ENCODE peak calls at places on chromosomes 4 and X, in nine cellular contexts. One of them, this sample, is unnamed.

GRCh38 chr4:5720157-5720850 is 9.3 kb downstream of the EVC start:
- DNase-seq in kidney: no peak
- DNase-seq in HFF-Myc: no peak
- DNase-seq in endothelial cell: no peak
- DNase-seq in transverse colon: no peak
- DNase-seq in lung: no peak
- DNase-seq in heart left ventricle: no peak
- DNase-seq in AG09309: no peak
- DNase-seq in heart right ventricle: no peak
- DNase-seq in this sample: no peak

GRCh38 chr4:60344908-60345307 is 855.2 kb upstream of the ADGRL3 start:
- DNase-seq in transverse colon: no peak
- DNase-seq in AG09309: no peak
- DNase-seq in heart left ventricle: no peak
- DNase-seq in HFF-Myc: no peak
- DNase-seq in lung: no peak
- DNase-seq in heart right ventricle: peak; percentile 11
- DNase-seq in kidney: no peak
- DNase-seq in endothelial cell: no peak
- DNase-seq in this sample: no peak

GRCh38 chr4:139274790-139275189 is 5.2 kb downstream of the MGARP start:
- DNase-seq in endothelial cell: no peak
- DNase-seq in heart right ventricle: no peak
- DNase-seq in lung: no peak
- DNase-seq in HFF-Myc: no peak
- DNase-seq in transverse colon: no peak
- DNase-seq in heart left ventricle: no peak
- DNase-seq in AG09309: no peak
- DNase-seq in kidney: no peak
- DNase-seq in this sample: no peak

GRCh38 chrX:147602297-147602696 is 309.4 kb upstream of the FMR1 start:
- DNase-seq in heart left ventricle: no peak
- DNase-seq in kidney: no peak
- DNase-seq in lung: no peak
- DNase-seq in AG09309: no peak
- DNase-seq in transverse colon: no peak
- DNase-seq in HFF-Myc: no peak
- DNase-seq in heart right ventricle: no peak
- DNase-seq in endothelial cell: no peak
- DNase-seq in this sample: no peak

GRCh38 chrX:4253092-4253491 is 539.6 kb upstream of the PRKX start:
- DNase-seq in HFF-Myc: no peak
- DNase-seq in heart right ventricle: no peak
- DNase-seq in AG09309: no peak
- DNase-seq in heart left ventricle: no peak
- DNase-seq in endothelial cell: no peak
- DNase-seq in kidney: no peak
- DNase-seq in transverse colon: no peak
- DNase-seq in lung: no peak
- DNase-seq in this sample: no peak

GRCh38 chr4:169621754-169622481 is 1.5 kb downstream of the CLCN3 start:
- DNase-seq in heart right ventricle: no peak
- DNase-seq in HFF-Myc: no peak
- DNase-seq in transverse colon: no peak
- DNase-seq in heart left ventricle: no peak
- DNase-seq in endothelial cell: no peak
- DNase-seq in lung: no peak
- DNase-seq in kidney: no peak
- DNase-seq in AG09309: no peak
- DNase-seq in this sample: no peak

GRCh38 chrX:110008001-110008635 is 5.2 kb downstream of the TMEM164 start:
- DNase-seq in AG09309: no peak
- DNase-seq in lung: no peak
- DNase-seq in heart right ventricle: no peak
- DNase-seq in heart left ventricle: no peak
- DNase-seq in endothelial cell: no peak
- DNase-seq in transverse colon: no peak
- DNase-seq in kidney: no peak
- DNase-seq in HFF-Myc: no peak
- DNase-seq in this sample: no peak

GRCh38 chr4:182560358-182560757 is 317.2 kb downstream of the TENM3 start:
- DNase-seq in lung: no peak
- DNase-seq in HFF-Myc: no peak
- DNase-seq in kidney: no peak
- DNase-seq in transverse colon: no peak
- DNase-seq in AG09309: no peak
- DNase-seq in endothelial cell: no peak
- DNase-seq in heart left ventricle: no peak
- DNase-seq in heart right ventricle: no peak
- DNase-seq in this sample: no peak

GRCh38 chrX:82813671-82814078 is 694.4 kb upstream of the POU3F4 start:
- DNase-seq in HFF-Myc: no peak
- DNase-seq in heart right ventricle: no peak
- DNase-seq in lung: no peak
- DNase-seq in AG09309: no peak
- DNase-seq in endothelial cell: no peak
- DNase-seq in kidney: no peak
- DNase-seq in heart left ventricle: no peak
- DNase-seq in transverse colon: no peak
- DNase-seq in this sample: no peak

GRCh38 chr4:134216436-134216835 is 14.8 kb upstream of the PABPC4L start:
- DNase-seq in kidney: no peak
- DNase-seq in heart left ventricle: no peak
- DNase-seq in transverse colon: no peak
- DNase-seq in lung: no peak
- DNase-seq in heart right ventricle: no peak
- DNase-seq in HFF-Myc: no peak
- DNase-seq in endothelial cell: no peak
- DNase-seq in AG09309: peak; percentile 8
- DNase-seq in this sample: no peak

GRCh38 chrX:49106930-49107329 is 16.6 kb downstream of the GPKOW start:
- DNase-seq in transverse colon: no peak
- DNase-seq in lung: no peak
- DNase-seq in kidney: no peak
- DNase-seq in heart right ventricle: no peak
- DNase-seq in AG09309: peak; percentile 8
- DNase-seq in heart left ventricle: peak; percentile 41
- DNase-seq in HFF-Myc: no peak
- DNase-seq in endothelial cell: peak; percentile 7
- DNase-seq in this sample: peak; percentile 4

GRCh38 chr4:117623321-117623720 is 411.0 kb upstream of the NDST3 start:
- DNase-seq in endothelial cell: no peak
- DNase-seq in heart left ventricle: no peak
- DNase-seq in HFF-Myc: no peak
- DNase-seq in kidney: no peak
- DNase-seq in AG09309: no peak
- DNase-seq in lung: no peak
- DNase-seq in transverse colon: no peak
- DNase-seq in heart right ventricle: no peak
- DNase-seq in this sample: no peak

GRCh38 chr4:119490335-119490734 is 138.3 kb downstream of the PDE5A start:
- DNase-seq in AG09309: no peak
- DNase-seq in heart right ventricle: no peak
- DNase-seq in endothelial cell: peak; percentile 20
- DNase-seq in kidney: no peak
- DNase-seq in heart left ventricle: no peak
- DNase-seq in lung: no peak
- DNase-seq in HFF-Myc: no peak
- DNase-seq in transverse colon: peak; percentile 10
- DNase-seq in this sample: no peak

GRCh38 chr4:743463-744211 is 38.0 kb downstream of the PCGF3 start:
- DNase-seq in transverse colon: no peak
- DNase-seq in lung: no peak
- DNase-seq in heart right ventricle: no peak
- DNase-seq in HFF-Myc: no peak
- DNase-seq in AG09309: no peak
- DNase-seq in endothelial cell: no peak
- DNase-seq in heart left ventricle: no peak
- DNase-seq in kidney: peak; percentile 45
- DNase-seq in this sample: no peak

GRCh38 chrX:46327229-46328081 is 217.8 kb downstream of the ZNF674 start:
- DNase-seq in transverse colon: peak; percentile 31
- DNase-seq in heart left ventricle: peak; percentile 60
- DNase-seq in kidney: peak; percentile 77
- DNase-seq in heart right ventricle: peak; percentile 9
- DNase-seq in endothelial cell: peak; percentile 27
- DNase-seq in HFF-Myc: no peak
- DNase-seq in AG09309: no peak
- DNase-seq in lung: peak; percentile 57
- DNase-seq in this sample: peak; percentile 5

DNA sequence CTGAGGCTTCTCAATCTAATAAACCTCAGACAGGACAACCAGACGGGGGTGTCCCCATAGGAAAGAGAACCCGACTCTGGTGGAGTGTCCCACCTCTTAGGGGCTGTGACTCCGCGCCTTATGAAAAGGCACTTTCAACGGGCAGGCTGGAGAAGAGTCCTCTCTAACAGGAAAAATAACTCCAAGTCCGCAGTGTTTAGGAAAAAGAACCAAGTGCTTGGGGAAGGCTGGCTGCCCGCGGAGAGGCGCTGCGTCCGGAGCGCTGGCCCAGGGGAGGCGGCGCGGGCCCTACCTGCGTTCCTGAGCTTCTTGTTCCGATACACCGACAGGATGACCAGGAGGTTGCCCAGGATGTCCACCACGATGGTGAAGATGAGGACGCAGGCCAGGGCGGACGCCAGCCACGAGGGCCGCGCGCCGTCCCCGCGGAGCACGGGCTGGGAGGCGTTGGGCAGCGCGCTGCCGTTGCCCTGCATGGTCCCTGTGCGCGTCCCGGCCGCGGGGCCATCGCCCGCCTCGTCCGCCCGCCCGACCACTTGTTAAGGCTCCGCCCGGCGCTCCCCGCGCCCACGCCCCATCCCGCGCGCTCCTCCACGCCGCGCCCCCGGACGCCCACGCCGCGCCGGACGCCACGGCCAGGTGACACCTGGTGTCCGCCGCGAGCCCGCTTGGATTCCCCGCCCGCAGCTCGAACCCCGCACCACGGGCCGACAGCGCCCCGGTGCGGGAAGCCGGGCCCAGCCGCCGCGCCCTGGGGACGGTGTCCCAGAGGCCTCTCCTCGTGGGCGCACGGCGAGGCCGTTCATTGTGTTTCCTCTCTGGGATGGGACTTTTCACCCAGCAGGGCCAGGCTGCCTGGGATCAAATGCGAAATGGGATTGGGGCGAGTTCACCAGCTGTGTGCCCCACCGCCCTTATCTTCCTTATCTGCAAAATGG is at the start of gene MTNR1A:
- DNase-seq in AG09309: no peak
- DNase-seq in HFF-Myc: no peak
- DNase-seq in heart right ventricle: no peak
- DNase-seq in heart left ventricle: no peak
- DNase-seq in lung: no peak
- DNase-seq in endothelial cell: peak; percentile 34
- DNase-seq in kidney: no peak
- DNase-seq in transverse colon: peak; percentile 63
- DNase-seq in this sample: no peak
- TF ChIP-seq CTCF in AG09309: no peak
- TF ChIP-seq CTCF in HFF-Myc: peak; percentile 12
- TF ChIP-seq CTCF in heart right ventricle: no peak
- TF ChIP-seq CTCF in heart left ventricle: no peak
- TF ChIP-seq CTCF in lung: no peak
- TF ChIP-seq CTCF in endothelial cell: peak; percentile 28
- TF ChIP-seq CTCF in kidney: peak; percentile 42
- TF ChIP-seq CTCF in transverse colon: peak; percentile 24
- TF ChIP-seq CTCF in this sample: no peak

GRCh38 chrX:51802917-51803688 is 59.9 kb downstream of the GSPT2 start:
- DNase-seq in AG09309: no peak
- DNase-seq in heart left ventricle: peak; percentile 56
- DNase-seq in kidney: no peak
- DNase-seq in endothelial cell: peak; percentile 19
- DNase-seq in transverse colon: peak; percentile 69
- DNase-seq in heart right ventricle: peak; percentile 23
- DNase-seq in HFF-Myc: peak; percentile 26
- DNase-seq in lung: peak; percentile 57
- DNase-seq in this sample: peak; percentile 8

GRCh38 chrX:51803833-51804232 is 60.6 kb downstream of the GSPT2 start:
- DNase-seq in transverse colon: no peak
- DNase-seq in heart left ventricle: no peak
- DNase-seq in heart right ventricle: no peak
- DNase-seq in kidney: no peak
- DNase-seq in lung: no peak
- DNase-seq in endothelial cell: no peak
- DNase-seq in AG09309: no peak
- DNase-seq in HFF-Myc: no peak
- DNase-seq in this sample: no peak

GRCh38 chrX:51804741-51805140 is 61.5 kb downstream of the GSPT2 start:
- DNase-seq in AG09309: no peak
- DNase-seq in lung: no peak
- DNase-seq in endothelial cell: no peak
- DNase-seq in HFF-Myc: no peak
- DNase-seq in kidney: no peak
- DNase-seq in heart right ventricle: no peak
- DNase-seq in heart left ventricle: no peak
- DNase-seq in transverse colon: no peak
- DNase-seq in this sample: no peak
- TF ChIP-seq CTCF in AG09309: peak; percentile 7
- TF ChIP-seq CTCF in lung: no peak
- TF ChIP-seq CTCF in endothelial cell: peak; percentile 61
- TF ChIP-seq CTCF in HFF-Myc: peak; percentile 12
- TF ChIP-seq CTCF in kidney: no peak
- TF ChIP-seq CTCF in heart right ventricle: no peak
- TF ChIP-seq CTCF in heart left ventricle: peak; percentile 27
- TF ChIP-seq CTCF in transverse colon: no peak
- TF ChIP-seq CTCF in this sample: no peak

GRCh38 chrX:117744958-117745357 is 371.7 kb downstream of the KLHL13 start:
- DNase-seq in AG09309: no peak
- DNase-seq in transverse colon: no peak
- DNase-seq in lung: no peak
- DNase-seq in heart right ventricle: no peak
- DNase-seq in HFF-Myc: no peak
- DNase-seq in endothelial cell: no peak
- DNase-seq in kidney: no peak
- DNase-seq in heart left ventricle: no peak
- DNase-seq in this sample: no peak

GRCh38 chrX:117743469-117744251 is 372.9 kb downstream of the KLHL13 start:
- DNase-seq in AG09309: no peak
- DNase-seq in heart left ventricle: no peak
- DNase-seq in kidney: no peak
- DNase-seq in heart right ventricle: no peak
- DNase-seq in lung: no peak
- DNase-seq in endothelial cell: peak; percentile 8
- DNase-seq in HFF-Myc: no peak
- DNase-seq in transverse colon: peak; percentile 9
- DNase-seq in this sample: no peak
- TF ChIP-seq CTCF in AG09309: peak; percentile 12
- TF ChIP-seq CTCF in heart left ventricle: peak; percentile 12
- TF ChIP-seq CTCF in kidney: peak; percentile 41
- TF ChIP-seq CTCF in heart right ventricle: no peak
- TF ChIP-seq CTCF in lung: no peak
- TF ChIP-seq CTCF in endothelial cell: peak; percentile 18
- TF ChIP-seq CTCF in HFF-Myc: no peak
- TF ChIP-seq CTCF in transverse colon: peak; percentile 30
- TF ChIP-seq CTCF in this sample: peak; percentile 13

DNA sequence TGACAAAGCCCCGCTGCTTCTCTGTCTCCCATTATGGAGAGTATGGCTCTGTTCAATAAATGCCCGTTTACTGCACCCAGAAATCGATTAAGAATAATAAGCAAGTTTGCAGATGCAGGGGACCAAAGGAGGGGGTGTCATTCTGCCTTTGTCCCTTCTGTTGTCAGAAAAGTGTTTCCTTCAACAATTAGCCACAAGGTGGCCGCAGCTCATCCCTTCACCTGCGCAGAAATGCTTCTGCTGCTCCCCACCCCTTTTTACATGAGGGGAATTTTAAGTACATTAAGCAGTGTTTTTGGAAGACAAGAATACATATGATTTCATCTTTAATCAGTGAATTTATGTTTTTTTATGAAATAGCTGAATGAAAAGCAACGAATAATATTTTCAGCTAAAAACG is 175.6 kb upstream of the ARX start:
- DNase-seq in endothelial cell: no peak
- DNase-seq in AG09309: no peak
- DNase-seq in heart right ventricle: no peak
- DNase-seq in transverse colon: no peak
- DNase-seq in lung: no peak
- DNase-seq in heart left ventricle: no peak
- DNase-seq in HFF-Myc: no peak
- DNase-seq in kidney: no peak
- DNase-seq in this sample: no peak
- TF ChIP-seq CTCF in endothelial cell: no peak
- TF ChIP-seq CTCF in AG09309: no peak
- TF ChIP-seq CTCF in heart right ventricle: no peak
- TF ChIP-seq CTCF in transverse colon: no peak
- TF ChIP-seq CTCF in lung: no peak
- TF ChIP-seq CTCF in heart left ventricle: no peak
- TF ChIP-seq CTCF in HFF-Myc: no peak
- TF ChIP-seq CTCF in kidney: no peak
- TF ChIP-seq CTCF in this sample: no peak